ENCODE peak calls at places on chromosome 9, in six cellular contexts. Y, T, F, P, L and E are unnamed samples.

GRCh38 chr9:110427497-110428104 is 89.9 kb upstream of the TXNDC8 start:
- DNase-seq in Y (no peak), T (peak), F (no peak), P (no peak), L (peak), E (no peak)

GRCh38 chr9:133664651-133665050 is 28.5 kb downstream of the DBH start:
- DNase-seq in Y (no peak), T (no peak), F (no peak), P (no peak), L (no peak), E (no peak)

GRCh38 chr9:19231126-19232035 is 888 bp downstream of the DENND4C start:
- DNase-seq in Y (peak), T (no peak), F (no peak), P (no peak), L (no peak), E (no peak)

GRCh38 chr9:18255158-18255629 is 218.8 kb upstream of the ADAMTSL1 start:
- DNase-seq in Y (peak), T (peak), F (peak), P (peak), L (peak), E (peak)

GRCh38 chr9:137394866-137395665 is 27.9 kb downstream of the EXD3 start:
- DNase-seq in Y (no peak), T (no peak), F (no peak), P (no peak), L (no peak), E (no peak)

GRCh38 chr9:127987103-127987614 is 6.4 kb upstream of the EEIG1 start:
- DNase-seq in Y (no peak), T (peak), F (no peak), P (no peak), L (peak), E (no peak)

GRCh38 chr9:15512889-15513288 is 2.1 kb upstream of the PSIP1 start:
- DNase-seq in Y (no peak), T (no peak), F (no peak), P (no peak), L (no peak), E (no peak)

GRCh38 chr9:92716557-92716956 is 46.6 kb upstream of the IPPK start:
- DNase-seq in Y (peak), T (peak), F (peak), P (peak), L (peak), E (no peak)

GRCh38 chr9:93159601-93160418 is 24.1 kb upstream of the WNK2 start:
- DNase-seq in Y (peak), T (peak), F (peak), P (peak), L (peak), E (peak)

GRCh38 chr9:38046669-38047300 is 22.2 kb downstream of the SHB start:
- DNase-seq in Y (peak), T (peak), F (no peak), P (no peak), L (no peak), E (no peak)

GRCh38 chr9:110156902-110157301 is 51.1 kb downstream of the C9orf152 start:
- DNase-seq in Y (no peak), T (no peak), F (peak), P (peak), L (no peak), E (no peak)

GRCh38 chr9:93427655-93428379 is 23.7 kb upstream of the FAM120A start:
- DNase-seq in Y (no peak), T (no peak), F (no peak), P (no peak), L (no peak), E (no peak)

GRCh38 chr9:91044354-91044753 is 242.7 kb downstream of the SYK start:
- DNase-seq in Y (no peak), T (no peak), F (no peak), P (no peak), L (no peak), E (no peak)

GRCh38 chr9:29556317-29556716 is 1983.0 kb upstream of the C9orf72 start:
- DNase-seq in Y (no peak), T (peak), F (no peak), P (no peak), L (no peak), E (no peak)

GRCh38 chr9:29556746-29557145 is 1983.5 kb upstream of the C9orf72 start:
- DNase-seq in Y (no peak), T (no peak), F (no peak), P (no peak), L (no peak), E (no peak)

GRCh38 chr9:29555452-29555851 is 1982.2 kb upstream of the C9orf72 start:
- DNase-seq in Y (no peak), T (no peak), F (no peak), P (no peak), L (no peak), E (no peak)
- H3K27ac ChIP-seq in Y (no peak), T (no peak), F (no peak), P (no peak), L (no peak), E (no peak)

DNA sequence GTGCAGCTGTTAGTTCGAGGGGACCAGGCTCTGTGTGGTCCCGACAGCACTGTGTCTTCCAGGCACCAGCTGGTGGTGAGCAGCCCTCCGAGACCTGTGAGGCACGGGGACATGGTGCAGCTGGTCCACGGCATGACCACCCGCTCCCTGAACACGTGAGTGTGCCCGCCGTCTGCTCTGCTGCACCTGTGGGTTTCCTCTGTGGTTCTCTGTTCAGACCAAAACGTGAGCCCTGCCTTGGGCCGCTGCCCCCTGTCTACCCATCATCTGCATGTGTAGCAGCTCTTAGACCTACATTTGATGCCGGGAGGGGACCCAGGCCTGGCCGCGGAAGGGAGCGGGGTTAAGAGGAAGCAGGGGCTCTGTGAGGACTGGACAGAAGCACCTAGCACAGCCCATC is 10.5 kb downstream of the POMT1 start:
- DNase-seq in Y (no peak), T (no peak), F (peak), P (no peak), L (no peak), E (no peak)
- H3K27ac ChIP-seq in Y (no peak), T (no peak), F (no peak), P (no peak), L (no peak), E (no peak)

DNA sequence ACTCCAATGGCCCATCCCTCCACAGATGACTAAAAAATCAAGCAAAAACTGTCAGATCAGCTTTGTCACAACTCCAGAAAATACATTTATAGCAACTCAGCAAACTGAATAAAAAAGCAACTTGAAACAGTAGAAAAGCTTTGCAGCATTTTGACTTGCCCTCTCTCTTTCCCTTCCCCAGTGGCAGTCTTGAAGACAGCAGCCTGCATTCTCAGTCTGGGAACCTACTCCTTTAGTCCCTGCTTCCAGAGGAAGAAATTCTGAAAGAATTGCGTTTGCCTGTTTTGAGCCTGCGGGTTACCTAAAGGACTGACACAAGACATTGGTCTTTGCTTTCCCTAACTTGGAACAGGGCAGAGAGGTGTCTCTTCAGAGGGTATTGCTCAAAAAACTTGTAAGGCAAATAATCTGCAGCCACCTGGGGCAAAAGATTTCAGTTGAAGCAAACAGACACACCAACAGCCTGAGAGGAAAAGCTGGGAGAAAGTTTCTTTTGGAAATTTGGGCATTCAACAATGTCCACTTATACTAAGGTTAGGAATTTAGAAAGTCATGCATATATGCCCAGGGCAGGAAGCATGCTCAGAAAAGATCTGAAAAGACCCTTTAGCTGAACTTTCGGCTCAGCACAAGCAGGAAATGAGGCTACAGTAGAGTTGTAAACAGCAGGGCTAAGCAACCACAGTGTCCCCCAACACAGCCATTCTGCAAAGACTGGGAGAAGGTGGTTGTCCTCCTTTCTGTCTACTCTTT is 15.2 kb upstream of the SLC35D2 start:
- DNase-seq in Y (no peak), T (no peak), F (no peak), P (no peak), L (no peak), E (no peak)
- H3K27ac ChIP-seq in Y (no peak), T (no peak), F (peak), P (peak), L (no peak), E (no peak)

GRCh38 chr9:132241483-132241839 is 79.6 kb downstream of the NTNG2 start:
- DNase-seq in Y (no peak), T (no peak), F (no peak), P (no peak), L (no peak), E (no peak)

GRCh38 chr9:132244582-132245455 is 83.0 kb downstream of the NTNG2 start:
- DNase-seq in Y (no peak), T (peak), F (no peak), P (no peak), L (peak), E (no peak)

GRCh38 chr9:132242621-132243155 is 80.8 kb downstream of the NTNG2 start:
- DNase-seq in Y (no peak), T (no peak), F (no peak), P (no peak), L (no peak), E (no peak)

GRCh38 chr9:132241840-132242620 is 80.2 kb downstream of the NTNG2 start:
- DNase-seq in Y (no peak), T (no peak), F (peak), P (peak), L (peak), E (no peak)

DNA sequence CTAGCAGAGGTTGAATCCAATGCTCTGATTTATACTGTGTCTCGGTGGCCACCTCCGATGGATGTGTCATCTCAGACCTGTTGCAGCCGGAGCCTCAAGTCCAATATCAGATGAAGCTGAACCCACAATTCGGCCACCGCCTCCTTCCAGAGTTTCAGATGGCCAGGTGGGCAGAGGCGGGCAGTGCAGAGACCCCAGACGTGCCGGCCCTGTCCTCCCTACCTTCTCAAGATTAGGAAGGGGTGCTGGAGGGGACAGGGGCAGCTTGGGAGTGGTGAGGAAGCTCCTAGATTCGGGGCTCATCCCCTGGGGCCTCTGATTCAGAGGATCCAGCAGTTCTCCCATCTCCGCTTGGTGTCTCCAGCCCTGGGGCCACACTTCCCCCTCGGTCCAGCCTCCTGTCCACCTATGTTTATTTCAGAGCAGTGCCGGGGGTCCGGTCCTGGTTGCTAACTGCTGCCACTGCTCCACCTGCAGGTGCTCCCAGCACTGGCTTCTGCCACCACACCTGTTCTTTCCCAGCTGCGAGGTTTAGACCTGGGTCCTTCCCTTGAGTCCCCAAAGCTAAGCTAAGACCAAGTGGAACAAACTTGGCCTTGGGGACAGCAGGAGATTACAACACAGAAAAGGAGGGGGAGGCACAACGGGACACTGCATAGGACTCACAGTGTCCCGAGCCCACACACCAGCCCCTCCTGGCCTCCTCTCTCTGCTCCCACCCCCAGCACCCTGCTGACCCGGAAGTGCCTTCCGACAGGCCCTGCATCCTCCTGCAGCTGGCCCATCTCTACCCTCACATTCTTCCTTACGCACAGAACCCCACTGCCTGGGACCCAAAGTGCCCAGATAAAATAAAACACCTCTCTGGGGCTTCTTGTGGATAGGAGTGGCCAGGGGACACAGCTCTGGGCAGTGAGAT is 81.6 kb downstream of the NTNG2 start:
- DNase-seq in Y (no peak), T (peak), F (no peak), P (no peak), L (no peak), E (no peak)
- H3K27ac ChIP-seq in Y (peak), T (no peak), F (no peak), P (no peak), L (no peak), E (no peak)

GRCh38 chr9:95215368-95215898 is 102.1 kb downstream of the FANCC start:
- DNase-seq in Y (no peak), T (no peak), F (no peak), P (no peak), L (no peak), E (no peak)
- H3K27ac ChIP-seq in Y (no peak), T (no peak), F (no peak), P (no peak), L (no peak), E (no peak)

GRCh38 chr9:34992376-34992951 is 2.9 kb downstream of the DNAJB5 start:
- DNase-seq in Y (no peak), T (peak), F (peak), P (no peak), L (peak), E (peak)
- H3K27ac ChIP-seq in Y (peak), T (peak), F (no peak), P (no peak), L (peak), E (peak)

GRCh38 chr9:33040792-33041458 is 15.9 kb downstream of the DNAJA1 start:
- DNase-seq in Y (no peak), T (no peak), F (no peak), P (no peak), L (no peak), E (no peak)
- H3K27ac ChIP-seq in Y (no peak), T (no peak), F (no peak), P (no peak), L (no peak), E (no peak)

GRCh38 chr9:124759327-124759726 is 11.8 kb downstream of the NR6A1 start:
- DNase-seq in Y (no peak), T (no peak), F (no peak), P (no peak), L (no peak), E (no peak)
- H3K27ac ChIP-seq in Y (no peak), T (no peak), F (no peak), P (no peak), L (no peak), E (no peak)